ENCODE peak calls at places on chromosomes 3 and 15, in seven cellular contexts. S is right atrium auricular region; O is fibroblast of lung; T is endothelial cell of umbilical vein; Z is left ventricle myocardium inferior; J is PC-9; M is CD8-positive, alpha-beta T cell. Q is an unnamed sample. For H3K4me1, the result is how much of the 10 kb centered on the place peaks cover.

GRCh38 chr15:79088426-79089205 is 2.0 kb downstream of the RASGRF1 start:
- DNase-seq in S (peak), O (no peak), T (no peak), Z (no peak), J (no peak), M (no peak), Q (no peak)

GRCh38 chr3:30544811-30545210 is 61.6 kb upstream of the TGFBR2 start:
- DNase-seq in S (no peak), O (peak), T (peak), Z (no peak), J (no peak), M (no peak), Q (peak)

GRCh38 chr15:70200003-70200410 is 102.3 kb upstream of the TLE3 start:
- DNase-seq in S (no peak), O (no peak), T (no peak), Z (no peak), J (no peak), M (no peak), Q (no peak)

GRCh38 chr3:49343163-49343562 is 3.3 kb upstream of the USP4 start:
- DNase-seq in S (no peak), O (no peak), T (no peak), Z (no peak), J (no peak), M (no peak), Q (no peak)

GRCh38 chr15:101047301-101047781 is 128.2 kb downstream of the LRRK1 start:
- DNase-seq in S (peak), O (peak), T (no peak), Z (peak), J (no peak), M (no peak), Q (no peak)

GRCh38 chr3:112308151-112308911 is 14.3 kb upstream of the SLC9C1 start:
- DNase-seq in S (peak), O (peak), T (no peak), Z (no peak), J (no peak), M (no peak), Q (peak)

GRCh38 chr15:67843571-67844387 is 3.9 kb upstream of the RNU6-1 start:
- DNase-seq in S (no peak), O (no peak), T (peak), Z (no peak), J (no peak), M (no peak), Q (no peak)

GRCh38 chr15:27973886-27974285 is 125.2 kb downstream of the OCA2 start:
- DNase-seq in S (no peak), O (no peak), T (no peak), Z (no peak), J (no peak), M (no peak), Q (no peak)

GRCh38 chr15:89132611-89133242 is 44.5 kb downstream of the ABHD2 start:
- DNase-seq in S (peak), O (no peak), T (peak), Z (no peak), J (no peak), M (no peak), Q (no peak)

GRCh38 chr15:89936051-89936792 is 23.5 kb upstream of the ARPIN start:
- DNase-seq in S (no peak), O (no peak), T (no peak), Z (no peak), J (no peak), M (no peak), Q (no peak)

GRCh38 chr3:39434574-39434973 is 28.1 kb downstream of the RPSA start:
- DNase-seq in S (peak), O (peak), T (no peak), Z (no peak), J (no peak), M (no peak), Q (peak)

GRCh38 chr3:46163551-46163981 is 44.5 kb downstream of the CCR1 start:
- DNase-seq in S (no peak), O (peak), T (no peak), Z (no peak), J (peak), M (no peak), Q (peak)

GRCh38 chr3:63864008-63864871 is 573 bp downstream of the ATXN7 start:
- DNase-seq in S (no peak), O (no peak), T (peak), Z (peak), J (peak), M (peak), Q (no peak)

GRCh38 chr15:70921297-70921696 is 28.7 kb downstream of the LRRC49 start:
- DNase-seq in S (no peak), O (peak), T (no peak), Z (no peak), J (no peak), M (no peak), Q (no peak)

GRCh38 chr15:40266828-40267304 is 16.0 kb downstream of the ANKRD63 start:
- DNase-seq in S (peak), O (peak), T (peak), Z (no peak), J (peak), M (no peak), Q (peak)

GRCh38 chr3:42751609-42752008 is 21.4 kb downstream of the CCDC13 start:
- DNase-seq in S (peak), O (no peak), T (no peak), Z (no peak), J (no peak), M (no peak), Q (no peak)

GRCh38 chr3:113758389-113759029 is 11.7 kb downstream of the ATP6V1A start:
- DNase-seq in S (no peak), O (no peak), T (no peak), Z (no peak), J (no peak), M (no peak), Q (peak)

GRCh38 chr3:123388050-123388449 is 60.8 kb downstream of the ADCY5 start:
- DNase-seq in S (no peak), O (no peak), T (no peak), Z (no peak), J (no peak), M (no peak), Q (no peak)

GRCh38 chr3:154657265-154657664 is 227.3 kb upstream of the GPR149 start:
- DNase-seq in S (no peak), O (no peak), T (no peak), Z (no peak), J (no peak), M (no peak), Q (no peak)

GRCh38 chr15:76991741-76992645 is 2.9 kb upstream of the PSTPIP1 start:
- DNase-seq in S (no peak), O (no peak), T (no peak), Z (no peak), J (no peak), M (no peak), Q (no peak)

GRCh38 chr3:108486272-108486787 is 24.1 kb downstream of the MYH15 start:
- DNase-seq in S (no peak), O (no peak), T (no peak), Z (no peak), J (no peak), M (no peak), Q (no peak)

GRCh38 chr15:100786139-100786531 is 93.5 kb upstream of the ALDH1A3 start:
- DNase-seq in S (peak), O (no peak), T (no peak), Z (no peak), J (no peak), M (no peak), Q (no peak)

GRCh38 chr15:90336705-90337141 is 15.4 kb upstream of the ZNF774 start:
- DNase-seq in S (no peak), O (peak), T (no peak), Z (no peak), J (no peak), M (no peak), Q (peak)

GRCh38 chr3:78940128-78940527 is 827.7 kb downstream of the ROBO1 start:
- DNase-seq in S (no peak), O (no peak), T (no peak), Z (no peak), J (no peak), M (no peak), Q (no peak)

GRCh38 chr3:21718161-21718765 is 32.7 kb downstream of the ZNF385D start:
- DNase-seq in S (no peak), O (peak), T (no peak), Z (no peak), J (peak), M (no peak), Q (peak)

GRCh38 chr3:188432826-188433525 is 279.0 kb downstream of the LPP start:
- DNase-seq in S (no peak), O (peak), T (peak), Z (no peak), J (no peak), M (no peak), Q (no peak)

GRCh38 chr3:43086460-43087165 is 19.3 kb downstream of the POMGNT2 start:
- DNase-seq in S (no peak), O (no peak), T (no peak), Z (no peak), J (no peak), M (no peak), Q (peak)

GRCh38 chr15:38683382-38684242 is 119.0 kb upstream of the RASGRP1 start:
- DNase-seq in S (no peak), O (peak), T (peak), Z (no peak), J (peak), M (peak), Q (peak)

GRCh38 chr3:195803309-195803908 is 8.3 kb downstream of the MUC4 start:
- DNase-seq in S (no peak), O (peak), T (no peak), Z (no peak), J (no peak), M (no peak), Q (no peak)

GRCh38 chr15:68699881-68700394 is 120.8 kb downstream of the ANP32A start:
- DNase-seq in S (no peak), O (no peak), T (no peak), Z (peak), J (no peak), M (no peak), Q (no peak)

GRCh38 chr15:90603893-90604292 is 74.2 kb downstream of the CRTC3 start:
- DNase-seq in S (no peak), O (peak), T (peak), Z (peak), J (no peak), M (peak), Q (no peak)

GRCh38 chr15:93210995-93211394 is 122.0 kb upstream of the RGMA start:
- DNase-seq in S (no peak), O (no peak), T (no peak), Z (no peak), J (no peak), M (no peak), Q (peak)

GRCh38 chr3:188817103-188817919 is 354.5 kb upstream of the TPRG1 start:
- DNase-seq in S (no peak), O (no peak), T (no peak), Z (no peak), J (peak), M (no peak), Q (peak)

GRCh38 chr15:84979651-84980050 is 2.0 kb upstream of the PDE8A start:
- DNase-seq in S (no peak), O (no peak), T (no peak), Z (peak), J (peak), M (no peak), Q (no peak)

GRCh38 chr15:66405605-66406004 is 18.9 kb downstream of the MAP2K1 start:
- DNase-seq in S (no peak), O (peak), T (peak), Z (no peak), J (no peak), M (no peak), Q (no peak)

GRCh38 chr3:127915115-127915936 is at the start of gene KBTBD12:
- DNase-seq in S (no peak), O (no peak), T (no peak), Z (peak), J (peak), M (no peak), Q (no peak)

GRCh38 chr3:171874879-171875278 is 31.7 kb downstream of the TMEM212 start:
- DNase-seq in S (no peak), O (peak), T (no peak), Z (no peak), J (no peak), M (no peak), Q (peak)

GRCh38 chr3:124601189-124601588 is 129.1 kb upstream of the UMPS start:
- DNase-seq in S (no peak), O (peak), T (no peak), Z (no peak), J (peak), M (no peak), Q (peak)

GRCh38 chr3:134992180-134992579 is 197.1 kb downstream of the EPHB1 start:
- DNase-seq in S (no peak), O (no peak), T (no peak), Z (no peak), J (no peak), M (no peak), Q (no peak)
- H3K27ac ChIP-seq in S (no peak), O (no peak), T (no peak), Z (no peak), J (no peak), M (no peak), Q (no peak)

GRCh38 chr3:169327969-169328368 is 335.5 kb downstream of the MECOM start:
- DNase-seq in S (no peak), O (no peak), T (no peak), Z (no peak), J (peak), M (no peak), Q (no peak)
- TF ChIP-seq CTCF in S (no peak), O (no peak), T (no peak), Z (no peak), J (no peak), M (no peak), Q (no peak)

GRCh38 chr3:190092250-190092649 is 28.4 kb downstream of the P3H2 start:
- DNase-seq in S (no peak), O (peak), T (peak), Z (no peak), J (no peak), M (no peak), Q (peak)
- H3K4me1 ChIP-seq in S (under half), O (under half), T (under half), Z (under half), J (under half), M (under half), Q (under half)

GRCh38 chr3:141870091-141870687 is 6.3 kb upstream of the ATP1B3 start:
- DNase-seq in S (no peak), O (no peak), T (peak), Z (no peak), J (no peak), M (no peak), Q (no peak)
- H3K27ac ChIP-seq in S (no peak), O (no peak), T (no peak), Z (no peak), J (no peak), M (no peak), Q (no peak)